ENCODE peak calls at places on chromosome 10, in six cellular contexts. Y is mammary epithelial cell, S is right cardiac atrium, Q is right lobe of liver, G is A549, K is breast epithelium. R is an unnamed sample. For H3K4me1, the result is how much of the 10 kb centered on the place peaks cover.

GRCh38 chr10:84269773-84270172 is 24.9 kb downstream of the RGR start:
- DNase-seq in Y (peak), S (no peak), Q (no peak), G (no peak), K (no peak), R (no peak)

GRCh38 chr10:112967200-112967599 is 17.2 kb downstream of the TCF7L2 start:
- DNase-seq in Y (peak), S (no peak), Q (no peak), G (peak), K (no peak), R (no peak)

GRCh38 chr10:126387041-126387908 is 1.0 kb downstream of the ADAM12 start:
- DNase-seq in Y (peak), S (peak), Q (peak), G (peak), K (peak), R (peak)

GRCh38 chr10:32957341-32958084 is 517 bp downstream of the ITGB1 start:
- DNase-seq in Y (peak), S (peak), Q (peak), G (peak), K (peak), R (peak)

GRCh38 chr10:99234739-99235468 is 748 bp downstream of the HPSE2 start:
- DNase-seq in Y (no peak), S (no peak), Q (no peak), G (no peak), K (no peak), R (no peak)

GRCh38 chr10:29555746-29556481 is 78.9 kb downstream of the SVIL start:
- DNase-seq in Y (peak), S (peak), Q (no peak), G (no peak), K (no peak), R (no peak)

GRCh38 chr10:83538047-83538446 is 601.3 kb upstream of the GHITM start:
- DNase-seq in Y (no peak), S (no peak), Q (no peak), G (no peak), K (no peak), R (no peak)

GRCh38 chr10:60086421-60086820 is 180.1 kb upstream of the CCDC6 start:
- DNase-seq in Y (no peak), S (no peak), Q (no peak), G (no peak), K (no peak), R (no peak)

GRCh38 chr10:35898722-35899485 is 256.8 kb upstream of the FZD8 start:
- DNase-seq in Y (no peak), S (peak), Q (no peak), G (no peak), K (no peak), R (no peak)

GRCh38 chr10:122703483-122704448 is 4.1 kb upstream of the C10orf120 start:
- DNase-seq in Y (peak), S (peak), Q (peak), G (peak), K (peak), R (peak)

GRCh38 chr10:102627446-102628293 is 16.6 kb upstream of the TRIM8 start:
- DNase-seq in Y (peak), S (peak), Q (peak), G (peak), K (no peak), R (peak)

GRCh38 chr10:102630663-102631062 is 13.6 kb upstream of the TRIM8 start:
- DNase-seq in Y (no peak), S (peak), Q (no peak), G (no peak), K (no peak), R (no peak)

GRCh38 chr10:102629661-102630614 is 14.3 kb upstream of the TRIM8 start:
- DNase-seq in Y (peak), S (peak), Q (peak), G (peak), K (no peak), R (no peak)

GRCh38 chr10:102627141-102627445 is 17.2 kb upstream of the TRIM8 start:
- DNase-seq in Y (no peak), S (peak), Q (no peak), G (no peak), K (no peak), R (no peak)

GRCh38 chr10:102628451-102628911 is 15.8 kb upstream of the TRIM8 start:
- DNase-seq in Y (peak), S (peak), Q (peak), G (no peak), K (no peak), R (peak)
- H3K4me1 ChIP-seq in Y (half or more), S (under half), Q (under half), G (under half), K (under half), R (half or more)

DNA sequence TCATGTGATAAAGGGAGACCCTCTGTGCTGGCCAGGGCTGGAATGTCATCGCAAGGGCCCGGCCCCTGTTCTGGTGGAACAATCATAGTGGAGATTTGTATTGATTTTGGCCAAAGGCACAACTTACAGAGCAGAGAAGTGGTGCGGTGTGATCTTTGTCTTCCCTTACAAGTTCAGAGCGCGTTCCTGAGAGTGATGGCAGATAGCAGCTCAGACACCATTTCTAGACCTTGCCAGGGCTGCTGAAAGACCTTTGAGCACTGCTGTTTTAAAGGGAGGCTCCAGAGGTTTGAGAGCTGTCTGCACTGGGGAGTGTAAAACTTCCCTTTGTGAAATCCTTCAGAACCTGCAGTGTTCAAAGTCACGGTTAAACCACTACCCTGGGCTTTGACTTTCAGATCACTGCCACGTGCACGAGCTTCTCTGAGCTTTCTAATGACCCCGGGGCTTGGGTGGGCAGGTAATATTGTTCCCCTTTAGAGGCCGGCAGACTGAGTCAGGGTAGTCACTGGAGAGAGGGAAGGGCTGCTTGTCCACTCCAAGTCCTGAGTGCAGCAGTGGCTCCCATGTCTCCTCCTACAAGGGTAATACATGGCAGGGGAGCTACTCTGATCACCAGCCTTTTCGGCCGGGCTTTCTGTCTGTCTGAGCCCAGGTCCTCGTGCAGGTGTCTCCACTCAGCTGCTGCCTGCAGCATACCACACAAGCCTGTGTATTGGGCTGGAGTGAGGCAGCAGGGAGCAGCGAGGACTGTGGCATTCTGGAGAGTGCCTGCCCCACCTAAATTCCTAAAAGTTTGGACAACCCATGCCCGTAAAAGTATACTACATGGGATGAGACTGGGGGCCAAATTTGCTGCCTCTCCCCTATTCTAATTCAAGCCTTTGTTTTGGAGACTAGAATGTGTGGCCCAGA is 63.2 kb downstream of the ZMIZ1 start:
- DNase-seq in Y (no peak), S (no peak), Q (no peak), G (no peak), K (no peak), R (no peak)
- H3K4me3 ChIP-seq in Y (no peak), S (no peak), Q (no peak), G (no peak), K (no peak), R (no peak)

GRCh38 chr10:71763352-71764127 is 9.8 kb downstream of the VSIR start:
- DNase-seq in Y (no peak), S (peak), Q (no peak), G (no peak), K (no peak), R (no peak)
- H3K4me1 ChIP-seq in Y (half or more), S (under half), Q (under half), G (half or more), K (under half), R (half or more)

GRCh38 chr10:102775973-102776669 is 32.4 kb downstream of the WBP1L start:
- DNase-seq in Y (no peak), S (peak), Q (peak), G (no peak), K (no peak), R (peak)
- H3K4me3 ChIP-seq in Y (no peak), S (peak), Q (peak), G (no peak), K (peak), R (peak)

GRCh38 chr10:34669079-34669478 is 146.0 kb downstream of the PARD3 start:
- DNase-seq in Y (no peak), S (no peak), Q (no peak), G (no peak), K (no peak), R (no peak)

GRCh38 chr10:34666008-34666700 is 148.9 kb downstream of the PARD3 start:
- DNase-seq in Y (peak), S (no peak), Q (no peak), G (peak), K (no peak), R (no peak)

GRCh38 chr10:34674169-34674568 is 140.9 kb downstream of the PARD3 start:
- DNase-seq in Y (no peak), S (no peak), Q (no peak), G (no peak), K (no peak), R (no peak)

GRCh38 chr10:34667177-34667576 is 147.9 kb downstream of the PARD3 start:
- DNase-seq in Y (no peak), S (no peak), Q (no peak), G (no peak), K (no peak), R (no peak)

GRCh38 chr10:34670101-34670500 is 145.0 kb downstream of the PARD3 start:
- DNase-seq in Y (no peak), S (no peak), Q (no peak), G (no peak), K (no peak), R (no peak)
- H3K4me1 ChIP-seq in Y (under half), S (under half), Q (under half), G (under half), K (under half), R (under half)

DNA sequence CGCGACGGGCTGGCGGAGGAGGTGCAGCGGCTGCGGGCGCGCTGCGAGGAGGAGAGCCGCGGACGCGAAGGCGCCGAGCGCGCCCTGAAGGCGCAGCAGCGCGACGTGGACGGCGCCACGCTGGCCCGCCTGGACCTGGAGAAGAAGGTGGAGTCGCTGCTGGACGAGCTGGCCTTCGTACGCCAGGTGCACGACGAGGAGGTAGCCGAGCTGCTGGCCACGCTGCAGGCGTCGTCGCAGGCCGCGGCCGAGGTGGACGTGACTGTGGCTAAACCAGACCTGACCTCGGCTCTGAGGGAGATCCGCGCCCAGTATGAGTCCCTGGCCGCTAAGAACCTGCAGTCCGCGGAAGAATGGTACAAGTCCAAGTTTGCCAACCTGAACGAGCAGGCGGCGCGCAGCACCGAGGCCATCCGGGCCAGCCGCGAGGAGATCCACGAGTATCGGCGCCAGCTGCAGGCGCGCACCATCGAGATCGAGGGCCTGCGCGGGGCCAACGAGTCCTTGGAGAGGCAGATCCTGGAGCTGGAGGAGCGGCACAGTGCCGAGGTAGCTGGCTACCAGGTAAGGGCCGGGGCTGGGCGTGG is 868 bp downstream of the INA start:
- DNase-seq in Y (no peak), S (no peak), Q (no peak), G (no peak), K (no peak), R (no peak)
- H3K4me3 ChIP-seq in Y (no peak), S (no peak), Q (no peak), G (peak), K (peak), R (no peak)

GRCh38 chr10:79266543-79267312 is 80.5 kb upstream of the PPIF start:
- DNase-seq in Y (peak), S (peak), Q (peak), G (no peak), K (no peak), R (peak)
- H3K4me1 ChIP-seq in Y (half or more), S (under half), Q (under half), G (under half), K (under half), R (half or more)

DNA sequence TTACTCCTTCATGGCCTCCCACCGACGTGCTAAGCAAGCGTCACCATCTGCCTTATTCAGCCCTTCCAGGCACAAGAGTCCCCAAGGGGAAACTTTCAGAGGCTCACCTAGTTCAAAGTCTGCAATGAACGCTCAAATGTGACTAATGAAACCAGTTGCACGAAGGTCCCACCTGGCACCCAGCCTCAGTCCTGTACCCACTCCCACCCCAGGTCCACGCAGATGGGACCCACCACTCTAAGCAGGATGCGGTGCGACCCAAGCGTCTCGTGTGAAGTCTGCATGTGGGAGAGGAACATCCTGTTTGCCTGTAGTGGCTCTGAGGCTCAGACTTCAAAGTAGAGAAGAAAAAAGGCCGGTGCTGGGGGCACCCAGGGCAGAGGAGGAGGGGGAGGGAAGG is 40.3 kb downstream of the RGS10 start:
- DNase-seq in Y (no peak), S (no peak), Q (no peak), G (no peak), K (no peak), R (no peak)
- H3K4me3 ChIP-seq in Y (no peak), S (no peak), Q (no peak), G (no peak), K (no peak), R (no peak)

R was measured in heart right ventricle.